ENCODE peak calls at places on chromosomes 2 and 18, in nine cellular contexts. One of them, this sample, is unnamed.

GRCh38 chr2:238046871-238047270 is 13.9 kb upstream of the SCLY start:
- DNase-seq in astrocyte of the spinal cord: no peak
- DNase-seq in fibroblast of villous mesenchyme: no peak
- DNase-seq in activated CD8-positive, alpha-beta memory T cell treated with anti-CD3 and anti-CD28 coated beads, Interleukin-2, amount 50 U/mL, for 48 hours: no peak
- DNase-seq in H1: no peak
- DNase-seq in stimulated activated CD4-positive, alpha-beta T cell treated with anti-CD3 and anti-CD28 coated beads, Interleukin-1b, Interleukin-23, amount 100 ng/mL, for 1 hour: no peak
- DNase-seq in AML-193: no peak
- DNase-seq in NCI-H748 treated with DMSO at 0.1 percent for 48 hours: no peak
- DNase-seq in cardiac muscle cell: no peak
- DNase-seq in this sample: no peak

GRCh38 chr2:137938204-137938603 is 26.1 kb upstream of the HNMT start:
- DNase-seq in astrocyte of the spinal cord: peak
- DNase-seq in fibroblast of villous mesenchyme: peak
- DNase-seq in activated CD8-positive, alpha-beta memory T cell treated with anti-CD3 and anti-CD28 coated beads, Interleukin-2, amount 50 U/mL, for 48 hours: no peak
- DNase-seq in H1: no peak
- DNase-seq in stimulated activated CD4-positive, alpha-beta T cell treated with anti-CD3 and anti-CD28 coated beads, Interleukin-1b, Interleukin-23, amount 100 ng/mL, for 1 hour: no peak
- DNase-seq in AML-193: no peak
- DNase-seq in NCI-H748 treated with DMSO at 0.1 percent for 48 hours: no peak
- DNase-seq in cardiac muscle cell: no peak
- DNase-seq in this sample: peak

GRCh38 chr2:160199683-160200389 is at the start of gene ITGB6:
- DNase-seq in astrocyte of the spinal cord: no peak
- DNase-seq in fibroblast of villous mesenchyme: no peak
- DNase-seq in activated CD8-positive, alpha-beta memory T cell treated with anti-CD3 and anti-CD28 coated beads, Interleukin-2, amount 50 U/mL, for 48 hours: no peak
- DNase-seq in H1: no peak
- DNase-seq in stimulated activated CD4-positive, alpha-beta T cell treated with anti-CD3 and anti-CD28 coated beads, Interleukin-1b, Interleukin-23, amount 100 ng/mL, for 1 hour: no peak
- DNase-seq in AML-193: no peak
- DNase-seq in NCI-H748 treated with DMSO at 0.1 percent for 48 hours: peak
- DNase-seq in cardiac muscle cell: no peak
- DNase-seq in this sample: no peak

GRCh38 chr18:25704096-25704870 is 352.3 kb upstream of the ZNF521 start:
- DNase-seq in astrocyte of the spinal cord: no peak
- DNase-seq in fibroblast of villous mesenchyme: no peak
- DNase-seq in activated CD8-positive, alpha-beta memory T cell treated with anti-CD3 and anti-CD28 coated beads, Interleukin-2, amount 50 U/mL, for 48 hours: no peak
- DNase-seq in H1: no peak
- DNase-seq in stimulated activated CD4-positive, alpha-beta T cell treated with anti-CD3 and anti-CD28 coated beads, Interleukin-1b, Interleukin-23, amount 100 ng/mL, for 1 hour: no peak
- DNase-seq in AML-193: no peak
- DNase-seq in NCI-H748 treated with DMSO at 0.1 percent for 48 hours: no peak
- DNase-seq in cardiac muscle cell: no peak
- DNase-seq in this sample: no peak

GRCh38 chr2:3001595-3002184 is 375.9 kb downstream of the EIPR1 start:
- DNase-seq in astrocyte of the spinal cord: no peak
- DNase-seq in fibroblast of villous mesenchyme: peak
- DNase-seq in activated CD8-positive, alpha-beta memory T cell treated with anti-CD3 and anti-CD28 coated beads, Interleukin-2, amount 50 U/mL, for 48 hours: no peak
- DNase-seq in H1: no peak
- DNase-seq in stimulated activated CD4-positive, alpha-beta T cell treated with anti-CD3 and anti-CD28 coated beads, Interleukin-1b, Interleukin-23, amount 100 ng/mL, for 1 hour: no peak
- DNase-seq in AML-193: no peak
- DNase-seq in NCI-H748 treated with DMSO at 0.1 percent for 48 hours: no peak
- DNase-seq in cardiac muscle cell: peak
- DNase-seq in this sample: peak

GRCh38 chr2:21667638-21668037 is 543.9 kb downstream of the TDRD15 start:
- DNase-seq in astrocyte of the spinal cord: no peak
- DNase-seq in fibroblast of villous mesenchyme: no peak
- DNase-seq in activated CD8-positive, alpha-beta memory T cell treated with anti-CD3 and anti-CD28 coated beads, Interleukin-2, amount 50 U/mL, for 48 hours: no peak
- DNase-seq in H1: no peak
- DNase-seq in stimulated activated CD4-positive, alpha-beta T cell treated with anti-CD3 and anti-CD28 coated beads, Interleukin-1b, Interleukin-23, amount 100 ng/mL, for 1 hour: no peak
- DNase-seq in AML-193: no peak
- DNase-seq in NCI-H748 treated with DMSO at 0.1 percent for 48 hours: no peak
- DNase-seq in cardiac muscle cell: no peak
- DNase-seq in this sample: no peak

GRCh38 chr2:102082591-102083586 is 59.7 kb upstream of the IL1R1 start:
- DNase-seq in astrocyte of the spinal cord: peak
- DNase-seq in fibroblast of villous mesenchyme: peak
- DNase-seq in activated CD8-positive, alpha-beta memory T cell treated with anti-CD3 and anti-CD28 coated beads, Interleukin-2, amount 50 U/mL, for 48 hours: peak
- DNase-seq in H1: no peak
- DNase-seq in stimulated activated CD4-positive, alpha-beta T cell treated with anti-CD3 and anti-CD28 coated beads, Interleukin-1b, Interleukin-23, amount 100 ng/mL, for 1 hour: no peak
- DNase-seq in AML-193: peak
- DNase-seq in NCI-H748 treated with DMSO at 0.1 percent for 48 hours: no peak
- DNase-seq in cardiac muscle cell: no peak
- DNase-seq in this sample: peak

GRCh38 chr2:151367571-151367970 is 10.2 kb downstream of the TNFAIP6 start:
- DNase-seq in astrocyte of the spinal cord: peak
- DNase-seq in fibroblast of villous mesenchyme: peak
- DNase-seq in activated CD8-positive, alpha-beta memory T cell treated with anti-CD3 and anti-CD28 coated beads, Interleukin-2, amount 50 U/mL, for 48 hours: no peak
- DNase-seq in H1: no peak
- DNase-seq in stimulated activated CD4-positive, alpha-beta T cell treated with anti-CD3 and anti-CD28 coated beads, Interleukin-1b, Interleukin-23, amount 100 ng/mL, for 1 hour: no peak
- DNase-seq in AML-193: no peak
- DNase-seq in NCI-H748 treated with DMSO at 0.1 percent for 48 hours: no peak
- DNase-seq in cardiac muscle cell: no peak
- DNase-seq in this sample: peak

GRCh38 chr2:26173596-26174482 is 951 bp downstream of the GAREM2 start:
- DNase-seq in astrocyte of the spinal cord: no peak
- DNase-seq in fibroblast of villous mesenchyme: no peak
- DNase-seq in activated CD8-positive, alpha-beta memory T cell treated with anti-CD3 and anti-CD28 coated beads, Interleukin-2, amount 50 U/mL, for 48 hours: peak
- DNase-seq in H1: peak
- DNase-seq in stimulated activated CD4-positive, alpha-beta T cell treated with anti-CD3 and anti-CD28 coated beads, Interleukin-1b, Interleukin-23, amount 100 ng/mL, for 1 hour: no peak
- DNase-seq in AML-193: no peak
- DNase-seq in NCI-H748 treated with DMSO at 0.1 percent for 48 hours: no peak
- DNase-seq in cardiac muscle cell: no peak
- DNase-seq in this sample: no peak

GRCh38 chr18:9184998-9185613 is 48.5 kb downstream of the ANKRD12 start:
- DNase-seq in astrocyte of the spinal cord: peak
- DNase-seq in fibroblast of villous mesenchyme: peak
- DNase-seq in activated CD8-positive, alpha-beta memory T cell treated with anti-CD3 and anti-CD28 coated beads, Interleukin-2, amount 50 U/mL, for 48 hours: no peak
- DNase-seq in H1: no peak
- DNase-seq in stimulated activated CD4-positive, alpha-beta T cell treated with anti-CD3 and anti-CD28 coated beads, Interleukin-1b, Interleukin-23, amount 100 ng/mL, for 1 hour: no peak
- DNase-seq in AML-193: peak
- DNase-seq in NCI-H748 treated with DMSO at 0.1 percent for 48 hours: no peak
- DNase-seq in cardiac muscle cell: no peak
- DNase-seq in this sample: peak

GRCh38 chr2:219354582-219354981 is 22.0 kb upstream of the RESP18 start:
- DNase-seq in astrocyte of the spinal cord: no peak
- DNase-seq in fibroblast of villous mesenchyme: no peak
- DNase-seq in activated CD8-positive, alpha-beta memory T cell treated with anti-CD3 and anti-CD28 coated beads, Interleukin-2, amount 50 U/mL, for 48 hours: no peak
- DNase-seq in H1: no peak
- DNase-seq in stimulated activated CD4-positive, alpha-beta T cell treated with anti-CD3 and anti-CD28 coated beads, Interleukin-1b, Interleukin-23, amount 100 ng/mL, for 1 hour: no peak
- DNase-seq in AML-193: no peak
- DNase-seq in NCI-H748 treated with DMSO at 0.1 percent for 48 hours: no peak
- DNase-seq in cardiac muscle cell: no peak
- DNase-seq in this sample: no peak

GRCh38 chr2:96267159-96267971 is 1.3 kb downstream of the CIAO1 start:
- DNase-seq in astrocyte of the spinal cord: peak
- DNase-seq in fibroblast of villous mesenchyme: no peak
- DNase-seq in activated CD8-positive, alpha-beta memory T cell treated with anti-CD3 and anti-CD28 coated beads, Interleukin-2, amount 50 U/mL, for 48 hours: peak
- DNase-seq in H1: peak
- DNase-seq in stimulated activated CD4-positive, alpha-beta T cell treated with anti-CD3 and anti-CD28 coated beads, Interleukin-1b, Interleukin-23, amount 100 ng/mL, for 1 hour: peak
- DNase-seq in AML-193: peak
- DNase-seq in NCI-H748 treated with DMSO at 0.1 percent for 48 hours: no peak
- DNase-seq in cardiac muscle cell: peak
- DNase-seq in this sample: peak

This sample was measured in cardiac fibroblast.